ENCODE peak calls at places on chromosomes 16 and 17, in six cellular contexts. L is HCT116; A is effector memory CD4-positive, alpha-beta T cell; W is coronary artery; X is CD8-positive, alpha-beta memory T cell; K is brain microvascular endothelial cell. N is an unnamed sample.

GRCh38 chr16:86573646-86574508 is 4.5 kb upstream of the FOXL1 start:
- DNase-seq in L (no peak), A (no peak), W (no peak), X (no peak), K (no peak), N (no peak)

GRCh38 chr17:67376509-67376891 is 581 bp upstream of the PITPNC1 start:
- DNase-seq in L (no peak), A (no peak), W (peak), X (no peak), K (peak), N (no peak)

GRCh38 chr17:73194514-73195222 is 1.8 kb downstream of the COG1 start:
- DNase-seq in L (no peak), A (no peak), W (peak), X (no peak), K (peak), N (no peak)

GRCh38 chr16:85276258-85276657 is 164.0 kb upstream of the CIBAR2 start:
- DNase-seq in L (no peak), A (no peak), W (no peak), X (no peak), K (no peak), N (no peak)

GRCh38 chr16:19879241-19879792 is 5.3 kb downstream of the GPRC5B start:
- DNase-seq in L (no peak), A (no peak), W (no peak), X (no peak), K (no peak), N (no peak)

GRCh38 chr16:15822957-15823356 is 33.9 kb downstream of the MYH11 start:
- DNase-seq in L (no peak), A (no peak), W (peak), X (no peak), K (no peak), N (peak)

GRCh38 chr16:51276335-51276734 is 125.3 kb upstream of the SALL1 start:
- DNase-seq in L (no peak), A (no peak), W (no peak), X (no peak), K (no peak), N (no peak)

GRCh38 chr16:55030944-55031343 is 100.3 kb downstream of the IRX5 start:
- DNase-seq in L (no peak), A (no peak), W (peak), X (no peak), K (no peak), N (no peak)

GRCh38 chr17:57032343-57032742 is 52.7 kb upstream of the AKAP1 start:
- DNase-seq in L (no peak), A (no peak), W (no peak), X (no peak), K (no peak), N (no peak)

GRCh38 chr16:980595-980854 is 1.0 kb upstream of the SOX8 start:
- DNase-seq in L (no peak), A (no peak), W (no peak), X (no peak), K (no peak), N (no peak)

GRCh38 chr17:69327060-69327831 is at the start of gene ABCA5:
- DNase-seq in L (peak), A (peak), W (peak), X (peak), K (peak), N (peak)
- H3K4me3 ChIP-seq in L (peak), A (peak), W (peak), X (peak), K (peak), N (peak)

GRCh38 chr17:33751702-33752065 is 458.6 kb upstream of the ASIC2 start:
- DNase-seq in L (no peak), A (no peak), W (no peak), X (no peak), K (no peak), N (no peak)
- H3K4me3 ChIP-seq in L (no peak), A (no peak), W (peak), X (no peak), K (no peak), N (no peak)

DNA sequence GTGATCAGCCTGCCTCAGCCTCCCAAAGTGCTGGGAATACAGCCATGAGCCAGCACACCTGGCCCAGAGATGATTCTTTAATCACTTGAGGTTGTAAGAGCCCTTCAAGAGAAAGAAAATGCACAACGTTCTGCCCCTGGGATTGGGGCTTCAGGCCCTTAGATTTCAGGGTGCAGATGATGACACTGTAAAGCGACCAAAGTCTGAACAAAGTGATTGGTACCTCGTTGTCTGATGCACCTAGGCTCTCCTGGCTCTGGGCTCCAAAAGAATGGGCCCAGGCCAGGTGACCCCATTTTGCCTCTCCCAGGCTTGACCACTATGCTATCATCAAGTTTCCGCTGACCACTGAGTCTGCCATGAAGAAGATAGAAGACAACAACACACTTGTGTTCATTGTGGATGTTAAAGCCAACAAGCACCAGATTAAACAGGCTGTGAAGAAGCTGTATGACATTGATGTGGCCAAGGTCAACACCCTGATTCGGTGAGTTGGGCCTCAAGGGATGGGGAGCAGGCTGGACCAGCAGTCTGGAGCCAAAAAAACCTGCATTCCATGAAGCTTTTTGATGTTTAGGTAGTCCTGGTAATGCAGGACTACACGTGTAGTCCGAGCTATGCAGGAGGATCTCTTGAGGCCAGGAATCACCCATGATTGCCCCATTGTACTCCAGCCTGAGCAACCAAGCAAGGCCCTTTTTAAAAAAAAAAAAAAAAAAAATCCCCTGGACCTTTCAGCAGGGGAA is 2.8 kb downstream of the RPL23A start:
- DNase-seq in L (no peak), A (no peak), W (no peak), X (no peak), K (no peak), N (no peak)
- H3K4me3 ChIP-seq in L (peak), A (no peak), W (no peak), X (no peak), K (peak), N (no peak)

DNA sequence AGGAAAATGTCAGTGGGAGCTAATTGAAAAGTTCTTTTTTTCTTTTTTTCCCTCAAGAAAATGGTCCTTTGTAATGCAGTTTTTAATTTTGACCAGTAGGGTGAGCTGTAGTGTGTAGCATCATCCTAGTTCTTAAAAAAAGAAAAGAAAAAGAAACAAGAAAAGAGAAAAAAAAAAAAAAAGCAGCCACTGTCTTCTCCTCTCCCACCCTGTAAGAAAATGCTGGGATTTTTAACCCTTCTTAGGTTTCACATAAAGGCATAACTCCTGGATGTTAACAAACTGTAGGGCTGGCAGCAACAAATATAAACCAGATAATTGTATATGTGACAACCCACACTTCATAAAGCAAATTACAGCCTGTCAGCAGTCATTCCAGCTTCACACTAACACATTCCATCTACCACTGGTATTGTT is 78.1 kb downstream of the SKAP1 start:
- DNase-seq in L (peak), A (no peak), W (no peak), X (peak), K (no peak), N (no peak)
- H3K4me3 ChIP-seq in L (no peak), A (no peak), W (no peak), X (no peak), K (no peak), N (no peak)

GRCh38 chr17:79729761-79730160 is 982 bp upstream of the ENPP7 start:
- DNase-seq in L (no peak), A (no peak), W (no peak), X (no peak), K (no peak), N (no peak)

GRCh38 chr17:79730437-79730768 is 340 bp upstream of the ENPP7 start:
- DNase-seq in L (no peak), A (no peak), W (no peak), X (no peak), K (no peak), N (no peak)

GRCh38 chr17:79728908-79729471 is 1.8 kb upstream of the ENPP7 start:
- DNase-seq in L (no peak), A (no peak), W (no peak), X (no peak), K (no peak), N (peak)

GRCh38 chr17:79730769-79731483 is at the start of gene ENPP7:
- DNase-seq in L (no peak), A (no peak), W (no peak), X (no peak), K (no peak), N (no peak)

GRCh38 chr17:79728169-79728907 is 2.4 kb upstream of the ENPP7 start:
- DNase-seq in L (peak), A (peak), W (no peak), X (peak), K (peak), N (peak)
- H3K4me3 ChIP-seq in L (no peak), A (peak), W (peak), X (peak), K (peak), N (peak)

DNA sequence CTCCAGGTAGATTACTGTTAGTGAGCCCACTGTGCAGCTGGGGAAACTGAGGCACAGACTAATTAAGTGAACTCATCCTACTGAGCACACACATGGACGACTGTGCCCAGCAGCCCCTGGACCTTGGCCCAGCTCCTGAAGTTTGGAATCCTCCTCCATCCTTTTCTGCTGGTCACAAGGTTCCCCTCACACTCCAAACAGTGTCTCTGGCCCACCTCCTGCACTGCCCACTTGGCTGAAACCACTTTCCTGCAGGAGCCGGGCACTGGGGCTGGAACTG is 3.6 kb downstream of the RHBDF2 start:
- DNase-seq in L (no peak), A (no peak), W (no peak), X (no peak), K (no peak), N (no peak)
- H3K4me3 ChIP-seq in L (no peak), A (no peak), W (peak), X (no peak), K (peak), N (no peak)

DNA sequence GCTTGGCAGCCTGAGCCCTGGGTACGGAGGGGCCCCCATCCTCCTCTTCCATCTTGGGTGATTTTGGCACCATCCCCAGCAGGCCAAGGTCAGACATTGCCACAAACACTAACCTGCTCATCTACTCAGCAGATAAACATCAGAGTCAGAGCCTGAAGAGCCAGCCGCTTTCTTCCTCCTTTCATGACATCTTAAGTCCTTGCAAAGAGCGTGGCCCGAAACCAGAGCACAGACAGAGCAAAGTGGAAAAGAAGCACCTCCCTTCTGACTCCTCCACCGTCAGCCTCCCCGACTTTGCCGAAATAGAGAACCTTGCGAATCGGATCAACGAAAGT is 60.4 kb upstream of the RPH3AL start:
- DNase-seq in L (no peak), A (no peak), W (no peak), X (no peak), K (no peak), N (no peak)
- H3K4me3 ChIP-seq in L (no peak), A (peak), W (no peak), X (peak), K (no peak), N (no peak)

GRCh38 chr16:31002252-31002700 is 8.2 kb downstream of the STX1B start:
- DNase-seq in L (no peak), A (no peak), W (no peak), X (no peak), K (no peak), N (no peak)
- H3K4me3 ChIP-seq in L (no peak), A (no peak), W (no peak), X (no peak), K (no peak), N (no peak)

GRCh38 chr17:78316115-78316866 is 43.6 kb downstream of the SOCS3 start:
- DNase-seq in L (no peak), A (no peak), W (no peak), X (no peak), K (no peak), N (no peak)
- H3K4me3 ChIP-seq in L (peak), A (no peak), W (no peak), X (no peak), K (no peak), N (no peak)